ENCODE peak calls at places on chromosome 17, in ten cellular contexts. W, R, I, D, B, O, V, F, U and Q are unnamed samples.

GRCh38 chr17:31591924-31592323 is 200.4 kb downstream of the RAB11FIP4 start:
- DNase-seq in U (no peak), B (no peak), R (no peak), O (no peak), V (no peak), F (no peak), D (no peak), I (no peak), W (no peak), Q (no peak)

GRCh38 chr17:21537302-21537701 is 155.0 kb upstream of the KCNJ18 start:
- DNase-seq in R (no peak), F (no peak), D (no peak), U (no peak), I (peak; percentile 7), O (no peak), B (no peak), W (no peak), V (no peak), Q (no peak)

GRCh38 chr17:48132375-48132774 is 24.8 kb downstream of the SNX11 start:
- DNase-seq in F (no peak), O (no peak), D (no peak), R (no peak), U (no peak), V (no peak), W (no peak), I (no peak), B (no peak), Q (no peak)

GRCh38 chr17:1776857-1777256 is 15.0 kb downstream of the SERPINF1 start:
- DNase-seq in V (no peak), W (no peak), I (no peak), R (no peak), U (no peak), F (no peak), O (no peak), B (no peak), D (no peak), Q (no peak)

GRCh38 chr17:1883536-1883935 is 53.7 kb downstream of the RPA1 start:
- DNase-seq in V (no peak), I (no peak), F (no peak), R (no peak), O (no peak), B (no peak), U (no peak), W (no peak), D (no peak), Q (no peak)

GRCh38 chr17:78497115-78497540 is 80.1 kb downstream of the DNAH17 start:
- DNase-seq in V (peak; percentile 54), B (peak; percentile 72), W (peak; percentile 91), O (peak; percentile 76), I (peak; percentile 86), F (peak; percentile 62), R (peak; percentile 44), U (peak; percentile 70), D (peak; percentile 67), Q (peak; percentile 77)

GRCh38 chr17:32486701-32487459 is at the start of gene CDK5R1:
- DNase-seq in D (peak; percentile 77), I (peak; percentile 86), V (peak; percentile 82), B (peak; percentile 35), R (peak; percentile 56), U (peak; percentile 74), W (peak; percentile 50), F (peak; percentile 71), O (peak; percentile 63), Q (peak; percentile 53)

GRCh38 chr17:6548578-6549330 is 7.6 kb downstream of the PITPNM3 start:
- DNase-seq in R (no peak), D (peak; percentile 23), W (peak; percentile 46), B (no peak), F (no peak), O (no peak), U (peak; percentile 29), I (no peak), V (no peak), Q (peak; percentile 47)

GRCh38 chr17:4599505-4600281 is 15.4 kb downstream of the SMTNL2 start:
- DNase-seq in I (no peak), F (peak; percentile 71), V (peak; percentile 86), D (no peak), B (peak; percentile 15), O (peak; percentile 50), R (no peak), W (peak; percentile 19), U (no peak), Q (no peak)

GRCh38 chr17:52202572-52202876 is 44.0 kb upstream of the CA10 start:
- DNase-seq in F (no peak), B (no peak), V (no peak), O (no peak), D (no peak), U (no peak), R (no peak), I (no peak), W (no peak), Q (no peak)

GRCh38 chr17:50396261-50397110 is 837 bp downstream of the LRRC59 start:
- DNase-seq in D (peak; percentile 73), I (peak; percentile 90), W (peak; percentile 64), O (peak; percentile 69), U (peak; percentile 83), V (peak; percentile 47), F (no peak), B (peak; percentile 56), R (no peak), Q (no peak)

GRCh38 chr17:45274033-45274432 is 12.1 kb upstream of the SPATA32 start:
- DNase-seq in D (no peak), I (no peak), B (no peak), V (no peak), U (no peak), F (no peak), W (no peak), R (no peak), O (no peak), Q (no peak)

GRCh38 chr17:17723354-17724261 is 42.4 kb downstream of the RAI1 start:
- DNase-seq in V (no peak), B (peak; percentile 90), I (peak; percentile 92), F (no peak), D (no peak), U (no peak), O (no peak), R (no peak), W (no peak), Q (no peak)

GRCh38 chr17:27236710-27237315 is 57.1 kb upstream of the WSB1 start:
- DNase-seq in O (peak; percentile 70), V (peak; percentile 79), U (peak; percentile 84), D (peak; percentile 89), R (peak; percentile 61), W (peak; percentile 88), I (peak; percentile 67), F (no peak), B (peak; percentile 75), Q (peak; percentile 72)

GRCh38 chr17:12667299-12667958 is 1.7 kb downstream of the MYOCD start:
- DNase-seq in R (no peak), O (no peak), U (no peak), B (peak; percentile 89), I (peak; percentile 43), W (peak; percentile 68), D (peak; percentile 20), V (peak; percentile 34), F (no peak), Q (peak; percentile 22)

GRCh38 chr17:38926290-38927070 is 1.1 kb downstream of the LASP1NB start:
- DNase-seq in W (no peak), R (no peak), I (no peak), B (no peak), V (no peak), U (peak; percentile 19), D (no peak), O (no peak), F (no peak), Q (no peak)

GRCh38 chr17:69523252-69523861 is 108.9 kb downstream of the MAP2K6 start:
- DNase-seq in I (peak; percentile 74), W (peak; percentile 76), D (no peak), U (no peak), V (no peak), O (no peak), B (peak; percentile 64), F (no peak), R (no peak), Q (peak; percentile 71)
- H3K4me3 ChIP-seq in I (peak overlapping the region; percentile 52), W (peak overlapping the region; percentile 53), D (no peak overlapping the region), U (no peak overlapping the region), V (no peak overlapping the region), O (no peak overlapping the region), B (no peak overlapping the region), F (no peak overlapping the region), R (no peak overlapping the region), Q (no peak overlapping the region)

DNA sequence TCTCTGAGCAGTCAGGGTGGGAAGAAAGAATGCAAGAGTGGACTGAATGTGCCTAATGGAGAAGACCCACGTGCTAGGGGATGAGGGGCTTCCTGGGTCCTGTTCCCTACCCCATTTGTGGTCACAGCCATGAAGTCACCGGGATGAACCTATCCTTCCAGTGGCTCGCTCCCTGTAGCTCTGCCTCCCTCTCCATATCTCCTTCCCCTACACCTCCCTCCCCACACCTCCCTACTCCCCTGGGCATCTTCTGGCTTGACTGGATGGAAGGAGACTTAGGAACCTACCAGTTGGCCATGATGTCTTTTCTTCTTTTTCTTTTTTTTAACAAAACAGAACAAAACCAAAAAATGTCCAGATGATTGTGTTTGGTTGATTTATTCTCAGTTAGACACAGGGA is 14.1 kb downstream of the IGFBP4 start:
- DNase-seq in V (no peak), R (no peak), U (no peak), B (no peak), D (no peak), W (no peak), O (no peak), I (peak; percentile 30), F (no peak), Q (no peak)
- H3K4me1 ChIP-seq in V (peaks cover 40% of the 10 kb centered on the region), R (no peaks in the 10 kb centered on the region), U (peaks cover 97% of the 10 kb centered on the region), B (peaks cover 43% of the 10 kb centered on the region), D (peaks cover 52% of the 10 kb centered on the region), W (peaks cover 10% of the 10 kb centered on the region), O (peaks cover 3% of the 10 kb centered on the region), I (peaks cover 81% of the 10 kb centered on the region), F (peaks cover 74% of the 10 kb centered on the region), Q (no peaks in the 10 kb centered on the region)

DNA sequence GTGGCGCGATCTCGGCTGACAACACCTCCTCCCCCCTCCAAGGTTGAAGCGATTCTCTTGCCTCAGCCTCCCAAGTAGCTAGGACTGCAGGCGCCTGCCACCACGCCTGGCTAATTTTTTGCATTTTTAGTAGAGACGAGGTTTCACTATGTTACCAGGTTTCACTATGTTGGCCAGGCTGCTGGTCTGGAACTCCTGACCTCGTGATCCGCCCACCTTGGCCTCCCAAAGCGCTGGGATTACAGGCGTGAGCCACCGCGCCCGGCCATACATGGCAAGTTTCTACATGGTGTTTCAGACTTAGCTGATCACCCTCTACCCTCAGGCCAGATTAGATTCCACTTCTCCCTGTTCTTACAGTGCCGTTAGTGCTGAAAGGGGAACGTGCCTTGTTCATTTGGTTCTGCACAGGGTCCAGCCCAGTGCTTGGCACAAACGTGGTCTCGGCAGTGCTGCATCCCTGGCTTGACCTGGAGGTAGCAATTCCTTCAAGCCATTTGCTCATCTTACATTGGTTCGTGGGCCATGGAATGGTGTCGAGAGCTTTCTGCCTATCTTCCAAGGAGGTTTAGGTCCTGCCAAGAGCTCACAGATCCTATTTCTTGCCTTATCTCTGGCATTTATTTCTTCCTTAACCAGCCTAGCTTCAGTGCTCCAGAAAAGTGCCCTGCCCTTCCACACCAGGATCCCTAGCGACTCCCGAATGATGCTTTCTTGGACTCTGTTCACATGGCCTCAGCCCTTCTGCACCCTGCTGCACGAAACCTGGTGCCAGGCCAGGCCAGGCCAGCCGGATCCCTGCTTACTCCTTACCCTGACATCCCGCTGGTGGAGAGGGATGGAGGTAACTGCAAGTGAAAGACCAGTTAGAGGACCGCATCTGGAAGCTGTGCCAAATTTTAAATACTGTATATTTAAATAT is 14.8 kb upstream of the AURKB start:
- DNase-seq in B (no peak), V (no peak), I (no peak), U (no peak), R (no peak), O (no peak), D (no peak), F (no peak), W (no peak), Q (no peak)
- H3K9me3 ChIP-seq in B (no peaks in the 10 kb centered on the region), V (no peaks in the 10 kb centered on the region), I (no peaks in the 10 kb centered on the region), U (no peaks in the 10 kb centered on the region), R (no peaks in the 10 kb centered on the region), O (no peaks in the 10 kb centered on the region), D (no peaks in the 10 kb centered on the region), F (no peaks in the 10 kb centered on the region), W (no peaks in the 10 kb centered on the region), Q (no peaks in the 10 kb centered on the region)

GRCh38 chr17:81403671-81404534 is 8.6 kb downstream of the BAHCC1 start:
- DNase-seq in V (no peak), I (peak; percentile 52), U (no peak), D (no peak), W (no peak), F (peak; percentile 49), R (no peak), B (no peak), O (no peak), Q (no peak)
- H3K4me3 ChIP-seq in V (peak overlapping the region; percentile 17), I (peak overlapping the region; percentile 61), U (peak overlapping the region; percentile 3), D (no peak overlapping the region), W (no peak overlapping the region), F (no peak overlapping the region), R (no peak overlapping the region), B (no peak overlapping the region), O (no peak overlapping the region), Q (no peak overlapping the region)